ENCODE peak calls at places on chromosomes 3 and 15, in seven cellular contexts. One of them, this sample, is unnamed.

GRCh38 chr15:73982251-73982962 is 9.7 kb downstream of the STOML1 start:
- DNase-seq in mesenchymal stem cell: peak; percentile 95
- DNase-seq in trophoblast cell: no peak
- DNase-seq in neuronal stem cell: no peak
- DNase-seq in mesendoderm: no peak
- DNase-seq in IMR-90: peak; percentile 91
- DNase-seq in H1: no peak
- DNase-seq in this sample: no peak

GRCh38 chr3:190322604-190323240 is 476 bp upstream of the CLDN1 start:
- DNase-seq in neuronal stem cell: no peak
- DNase-seq in mesendoderm: no peak
- DNase-seq in H1: no peak
- DNase-seq in IMR-90: no peak
- DNase-seq in mesenchymal stem cell: peak; percentile 43
- DNase-seq in trophoblast cell: no peak
- DNase-seq in this sample: no peak

GRCh38 chr3:170222647-170223541 is 670 bp downstream of the PRKCI start:
- DNase-seq in IMR-90: peak; percentile 28
- DNase-seq in mesendoderm: peak; percentile 65
- DNase-seq in H1: peak; percentile 68
- DNase-seq in neuronal stem cell: peak; percentile 20
- DNase-seq in mesenchymal stem cell: peak; percentile 47
- DNase-seq in trophoblast cell: peak; percentile 59
- DNase-seq in this sample: peak; percentile 59

GRCh38 chr3:159711560-159712333 is 276.9 kb upstream of the IL12A start:
- DNase-seq in IMR-90: peak; percentile 91
- DNase-seq in trophoblast cell: no peak
- DNase-seq in mesendoderm: peak; percentile 56
- DNase-seq in mesenchymal stem cell: peak; percentile 85
- DNase-seq in H1: no peak
- DNase-seq in neuronal stem cell: peak; percentile 14
- DNase-seq in this sample: no peak

GRCh38 chr3:72105306-72105705 is 320.4 kb upstream of the PROK2 start:
- DNase-seq in neuronal stem cell: no peak
- DNase-seq in H1: no peak
- DNase-seq in mesenchymal stem cell: no peak
- DNase-seq in trophoblast cell: no peak
- DNase-seq in mesendoderm: no peak
- DNase-seq in IMR-90: no peak
- DNase-seq in this sample: no peak

GRCh38 chr15:80747317-80748053 is 31.7 kb upstream of the CEMIP start:
- DNase-seq in mesendoderm: peak; percentile 38
- DNase-seq in mesenchymal stem cell: no peak
- DNase-seq in neuronal stem cell: no peak
- DNase-seq in H1: no peak
- DNase-seq in IMR-90: no peak
- DNase-seq in trophoblast cell: peak; percentile 65
- DNase-seq in this sample: peak; percentile 34

GRCh38 chr15:77497942-77498361 is 77.3 kb downstream of the HMG20A start:
- DNase-seq in neuronal stem cell: no peak
- DNase-seq in IMR-90: peak; percentile 29
- DNase-seq in trophoblast cell: peak; percentile 23
- DNase-seq in mesendoderm: no peak
- DNase-seq in mesenchymal stem cell: peak; percentile 18
- DNase-seq in H1: no peak
- DNase-seq in this sample: no peak

GRCh38 chr3:168865022-168865551 is 769.4 kb upstream of the GOLIM4 start:
- DNase-seq in trophoblast cell: peak; percentile 71
- DNase-seq in H1: no peak
- DNase-seq in IMR-90: peak; percentile 48
- DNase-seq in mesendoderm: peak; percentile 28
- DNase-seq in mesenchymal stem cell: peak; percentile 32
- DNase-seq in neuronal stem cell: peak; percentile 29
- DNase-seq in this sample: no peak

GRCh38 chr15:55942332-55942731 is 51.1 kb downstream of the NEDD4 start:
- DNase-seq in H1: no peak
- DNase-seq in IMR-90: no peak
- DNase-seq in mesenchymal stem cell: no peak
- DNase-seq in mesendoderm: no peak
- DNase-seq in trophoblast cell: no peak
- DNase-seq in neuronal stem cell: no peak
- DNase-seq in this sample: no peak

GRCh38 chr15:40244961-40245523 is 6.2 kb downstream of the PAK6 start:
- DNase-seq in trophoblast cell: peak; percentile 95
- DNase-seq in mesenchymal stem cell: no peak
- DNase-seq in mesendoderm: peak; percentile 48
- DNase-seq in neuronal stem cell: no peak
- DNase-seq in IMR-90: no peak
- DNase-seq in H1: no peak
- DNase-seq in this sample: peak; percentile 35

GRCh38 chr3:49081429-49081828 is 12.4 kb downstream of the QRICH1 start:
- DNase-seq in IMR-90: no peak
- DNase-seq in mesendoderm: no peak
- DNase-seq in mesenchymal stem cell: no peak
- DNase-seq in H1: no peak
- DNase-seq in trophoblast cell: no peak
- DNase-seq in neuronal stem cell: no peak
- DNase-seq in this sample: no peak

GRCh38 chr15:80549191-80549590 is 145.0 kb downstream of the ARNT2 start:
- DNase-seq in IMR-90: peak; percentile 86
- DNase-seq in H1: no peak
- DNase-seq in mesendoderm: no peak
- DNase-seq in neuronal stem cell: no peak
- DNase-seq in trophoblast cell: no peak
- DNase-seq in mesenchymal stem cell: peak; percentile 35
- DNase-seq in this sample: no peak

GRCh38 chr15:51223771-51224229 is 114.6 kb downstream of the CYP19A1 start:
- DNase-seq in trophoblast cell: peak; percentile 71
- DNase-seq in mesenchymal stem cell: peak; percentile 77
- DNase-seq in mesendoderm: peak; percentile 39
- DNase-seq in H1: no peak
- DNase-seq in neuronal stem cell: no peak
- DNase-seq in IMR-90: peak; percentile 66
- DNase-seq in this sample: no peak

GRCh38 chr3:45682786-45683185 is 6.4 kb upstream of the SACM1L start:
- DNase-seq in neuronal stem cell: no peak
- DNase-seq in mesenchymal stem cell: no peak
- DNase-seq in IMR-90: no peak
- DNase-seq in trophoblast cell: no peak
- DNase-seq in H1: no peak
- DNase-seq in mesendoderm: no peak
- DNase-seq in this sample: no peak

GRCh38 chr3:183809209-183809608 is 16.2 kb downstream of the MAP6D1 start:
- DNase-seq in mesendoderm: no peak
- DNase-seq in mesenchymal stem cell: no peak
- DNase-seq in H1: no peak
- DNase-seq in neuronal stem cell: no peak
- DNase-seq in IMR-90: no peak
- DNase-seq in trophoblast cell: no peak
- DNase-seq in this sample: no peak

GRCh38 chr3:56790016-56790950 is 11.5 kb downstream of the ARHGEF3 start:
- DNase-seq in trophoblast cell: no peak
- DNase-seq in mesenchymal stem cell: no peak
- DNase-seq in H1: no peak
- DNase-seq in IMR-90: no peak
- DNase-seq in mesendoderm: no peak
- DNase-seq in neuronal stem cell: no peak
- DNase-seq in this sample: no peak

GRCh38 chr3:43855674-43856299 is 165.0 kb downstream of the ABHD5 start:
- DNase-seq in trophoblast cell: peak; percentile 48
- DNase-seq in mesendoderm: peak; percentile 74
- DNase-seq in IMR-90: peak; percentile 56
- DNase-seq in mesenchymal stem cell: peak; percentile 55
- DNase-seq in H1: peak; percentile 84
- DNase-seq in neuronal stem cell: peak; percentile 36
- DNase-seq in this sample: peak; percentile 84

GRCh38 chr3:25686766-25687165 is 22.1 kb upstream of the TOP2B start:
- DNase-seq in mesenchymal stem cell: no peak
- DNase-seq in trophoblast cell: no peak
- DNase-seq in IMR-90: no peak
- DNase-seq in H1: no peak
- DNase-seq in mesendoderm: no peak
- DNase-seq in neuronal stem cell: no peak
- DNase-seq in this sample: peak; percentile 37

GRCh38 chr3:173586176-173586575 is 188.6 kb downstream of the NLGN1 start:
- DNase-seq in trophoblast cell: no peak
- DNase-seq in IMR-90: peak; percentile 21
- DNase-seq in mesenchymal stem cell: no peak
- DNase-seq in mesendoderm: no peak
- DNase-seq in H1: no peak
- DNase-seq in neuronal stem cell: no peak
- DNase-seq in this sample: no peak

GRCh38 chr15:90065682-90066049 is 36.6 kb downstream of the IDH2 start:
- DNase-seq in trophoblast cell: no peak
- DNase-seq in IMR-90: no peak
- DNase-seq in neuronal stem cell: no peak
- DNase-seq in mesenchymal stem cell: no peak
- DNase-seq in H1: no peak
- DNase-seq in mesendoderm: no peak
- DNase-seq in this sample: no peak
- H3K27ac ChIP-seq in trophoblast cell: no peak overlapping the region
- H3K27ac ChIP-seq in IMR-90: no peak overlapping the region
- H3K27ac ChIP-seq in neuronal stem cell: no peak overlapping the region
- H3K27ac ChIP-seq in mesenchymal stem cell: no peak overlapping the region
- H3K27ac ChIP-seq in H1: no peak overlapping the region
- H3K27ac ChIP-seq in mesendoderm: no peak overlapping the region
- H3K27ac ChIP-seq in this sample: no peak overlapping the region

GRCh38 chr3:58152225-58153015 is 58.4 kb downstream of the DNASE1L3 start:
- DNase-seq in mesendoderm: no peak
- DNase-seq in neuronal stem cell: no peak
- DNase-seq in trophoblast cell: no peak
- DNase-seq in mesenchymal stem cell: no peak
- DNase-seq in H1: no peak
- DNase-seq in IMR-90: no peak
- DNase-seq in this sample: no peak
- H2AK5ac ChIP-seq in mesendoderm: no peak overlapping the region
- H2AK5ac ChIP-seq in neuronal stem cell: no peak overlapping the region
- H2AK5ac ChIP-seq in trophoblast cell: no peak overlapping the region
- H2AK5ac ChIP-seq in mesenchymal stem cell: no peak overlapping the region
- H2AK5ac ChIP-seq in H1: no peak overlapping the region
- H2AK5ac ChIP-seq in IMR-90: no peak overlapping the region
- H2AK5ac ChIP-seq in this sample: no peak overlapping the region

GRCh38 chr15:31236184-31237041 is 90.2 kb upstream of the KLF13 start:
- DNase-seq in trophoblast cell: peak; percentile 72
- DNase-seq in mesendoderm: peak; percentile 59
- DNase-seq in IMR-90: peak; percentile 94
- DNase-seq in mesenchymal stem cell: peak; percentile 94
- DNase-seq in neuronal stem cell: no peak
- DNase-seq in H1: no peak
- DNase-seq in this sample: no peak

GRCh38 chr15:31238369-31238768 is 88.3 kb upstream of the KLF13 start:
- DNase-seq in mesenchymal stem cell: no peak
- DNase-seq in trophoblast cell: no peak
- DNase-seq in mesendoderm: no peak
- DNase-seq in neuronal stem cell: no peak
- DNase-seq in H1: no peak
- DNase-seq in IMR-90: no peak
- DNase-seq in this sample: no peak

GRCh38 chr15:31235298-31236183 is 91.1 kb upstream of the KLF13 start:
- DNase-seq in H1: no peak
- DNase-seq in mesenchymal stem cell: peak; percentile 43
- DNase-seq in mesendoderm: no peak
- DNase-seq in neuronal stem cell: no peak
- DNase-seq in IMR-90: no peak
- DNase-seq in trophoblast cell: no peak
- DNase-seq in this sample: no peak

GRCh38 chr15:31238906-31239305 is 87.7 kb upstream of the KLF13 start:
- DNase-seq in mesendoderm: no peak
- DNase-seq in IMR-90: no peak
- DNase-seq in mesenchymal stem cell: no peak
- DNase-seq in neuronal stem cell: no peak
- DNase-seq in trophoblast cell: no peak
- DNase-seq in H1: no peak
- DNase-seq in this sample: no peak

DNA sequence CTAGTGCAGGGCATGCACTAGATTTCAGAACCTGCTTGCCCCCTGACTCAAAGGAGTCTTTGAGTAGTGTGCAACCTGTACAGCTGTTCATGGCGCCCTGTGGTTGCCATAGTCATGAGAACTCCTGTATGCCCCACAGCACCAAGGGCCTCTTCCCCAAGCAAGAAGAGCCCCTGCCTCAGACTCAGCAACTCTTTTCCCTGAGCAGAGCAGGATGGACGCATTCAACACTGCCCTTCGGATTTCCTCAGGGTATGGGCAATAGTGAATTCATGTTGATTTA is 89.7 kb upstream of the KLF13 start:
- DNase-seq in neuronal stem cell: no peak
- DNase-seq in mesenchymal stem cell: no peak
- DNase-seq in H1: no peak
- DNase-seq in IMR-90: no peak
- DNase-seq in mesendoderm: no peak
- DNase-seq in trophoblast cell: no peak
- DNase-seq in this sample: no peak
- H3K27ac ChIP-seq in neuronal stem cell: no peak overlapping the region
- H3K27ac ChIP-seq in mesenchymal stem cell: peak overlapping the region; percentile 65
- H3K27ac ChIP-seq in H1: no peak overlapping the region
- H3K27ac ChIP-seq in IMR-90: peak overlapping the region; percentile 80
- H3K27ac ChIP-seq in mesendoderm: no peak overlapping the region
- H3K27ac ChIP-seq in trophoblast cell: no peak overlapping the region
- H3K27ac ChIP-seq in this sample: no peak overlapping the region

GRCh38 chr3:179651687-179652466 is 963 bp upstream of the USP13 start:
- DNase-seq in mesendoderm: no peak
- DNase-seq in H1: no peak
- DNase-seq in neuronal stem cell: no peak
- DNase-seq in mesenchymal stem cell: no peak
- DNase-seq in IMR-90: no peak
- DNase-seq in trophoblast cell: no peak
- DNase-seq in this sample: no peak

GRCh38 chr3:179653106-179653776 is 401 bp downstream of the USP13 start:
- DNase-seq in H1: peak; percentile 82
- DNase-seq in IMR-90: peak; percentile 82
- DNase-seq in mesendoderm: peak; percentile 93
- DNase-seq in trophoblast cell: peak; percentile 93
- DNase-seq in mesenchymal stem cell: peak; percentile 89
- DNase-seq in neuronal stem cell: peak; percentile 71
- DNase-seq in this sample: peak; percentile 72

GRCh38 chr3:179652467-179653105 is at the start of gene USP13:
- DNase-seq in H1: peak; percentile 86
- DNase-seq in trophoblast cell: peak; percentile 56
- DNase-seq in IMR-90: peak; percentile 83
- DNase-seq in neuronal stem cell: no peak
- DNase-seq in mesenchymal stem cell: peak; percentile 84
- DNase-seq in mesendoderm: peak; percentile 85
- DNase-seq in this sample: peak; percentile 76

GRCh38 chr3:179655236-179655635 is 2.4 kb downstream of the USP13 start:
- DNase-seq in mesendoderm: no peak
- DNase-seq in trophoblast cell: no peak
- DNase-seq in H1: no peak
- DNase-seq in IMR-90: no peak
- DNase-seq in mesenchymal stem cell: no peak
- DNase-seq in neuronal stem cell: no peak
- DNase-seq in this sample: no peak

GRCh38 chr3:179653777-179654117 is 907 bp downstream of the USP13 start:
- DNase-seq in neuronal stem cell: no peak
- DNase-seq in mesenchymal stem cell: no peak
- DNase-seq in mesendoderm: no peak
- DNase-seq in IMR-90: no peak
- DNase-seq in trophoblast cell: no peak
- DNase-seq in H1: no peak
- DNase-seq in this sample: no peak
- H2AK5ac ChIP-seq in neuronal stem cell: no peak overlapping the region
- H2AK5ac ChIP-seq in mesenchymal stem cell: peak overlapping the region; percentile 68
- H2AK5ac ChIP-seq in mesendoderm: no peak overlapping the region
- H2AK5ac ChIP-seq in IMR-90: peak overlapping the region; percentile 79
- H2AK5ac ChIP-seq in trophoblast cell: no peak overlapping the region
- H2AK5ac ChIP-seq in H1: no peak overlapping the region
- H2AK5ac ChIP-seq in this sample: no peak overlapping the region

This sample was measured in H9.